ENCODE peak calls at places on chromosomes 12 and 14, in six cellular contexts. P is stimulated activated CD8-positive, alpha-beta memory T cell treated with anti-CD3 and anti-CD28 coated beads, Interleukin-12 subunit alpha, Interleukin-12 subunit beta, amount 100 ng/mL, for 1 hour; T is amniotic stem cell; R is IMR-90; M is left kidney; L is activated CD8-positive, alpha-beta memory T cell treated with anti-CD3 and anti-CD28 coated beads for 4 hours. U is an unnamed sample.

GRCh38 chr12:106897082-106897481 is 58.6 kb upstream of the TMEM263 start:
- DNase-seq in P (no peak), T (no peak), R (peak), M (no peak), L (no peak), U (no peak)

GRCh38 chr14:39034481-39035296 is 68.3 kb downstream of the SEC23A start:
- DNase-seq in P (no peak), T (no peak), R (no peak), M (peak), L (no peak), U (no peak)

GRCh38 chr12:67681145-67681778 is 32.7 kb downstream of the DYRK2 start:
- DNase-seq in P (no peak), T (peak), R (peak), M (no peak), L (no peak), U (no peak)

GRCh38 chr12:109458771-109459208 is 18.3 kb downstream of the KCTD10 start:
- DNase-seq in P (no peak), T (no peak), R (peak), M (peak), L (no peak), U (no peak)

GRCh38 chr12:2691001-2691339 is 103.8 kb upstream of the FKBP4 start:
- DNase-seq in P (peak), T (no peak), R (peak), M (peak), L (peak), U (no peak)

GRCh38 chr12:113238309-113238708 is 17.0 kb downstream of the TPCN1 start:
- DNase-seq in P (no peak), T (no peak), R (no peak), M (no peak), L (no peak), U (no peak)

GRCh38 chr14:65860956-65861631 is 448.6 kb downstream of the FUT8 start:
- DNase-seq in P (no peak), T (no peak), R (no peak), M (no peak), L (no peak), U (no peak)

GRCh38 chr12:121579981-121580868 is 598 bp downstream of the KDM2B start:
- DNase-seq in P (peak), T (no peak), R (peak), M (peak), L (peak), U (no peak)

GRCh38 chr12:93616584-93617101 is 44.2 kb downstream of the SOCS2 start:
- DNase-seq in P (no peak), T (no peak), R (peak), M (no peak), L (no peak), U (no peak)

GRCh38 chr12:115984607-115985006 is 292.9 kb downstream of the MED13L start:
- DNase-seq in P (no peak), T (no peak), R (no peak), M (no peak), L (no peak), U (no peak)